ENCODE peak calls at places on chromosomes 12 and 14, in ten cellular contexts. D is aorta; B is heart right ventricle; O is CD8-positive, alpha-beta T cell; X is lung; L is stomach; N is OCI-LY7; E is transverse colon; G is uterus; A is cardiac muscle cell. R is an unnamed sample.

GRCh38 chr12:56723889-56724659 is 1.0 kb downstream of the NACA start:
- DNase-seq in B (no peak), X (peak; percentile 37), D (no peak), O (peak; percentile 8), G (peak; percentile 69), E (peak; percentile 59), L (peak; percentile 34), A (peak; percentile 86), N (peak; percentile 25), R (no peak)

GRCh38 chr12:70393787-70394519 is 27.9 kb downstream of the KCNMB4 start:
- DNase-seq in X (no peak), D (no peak), A (peak; percentile 63), E (no peak), B (no peak), O (no peak), L (no peak), N (no peak), G (no peak), R (no peak)

GRCh38 chr12:47414511-47414910 is 291.3 kb downstream of the RPAP3 start:
- DNase-seq in G (no peak), A (no peak), L (no peak), N (no peak), X (no peak), B (no peak), D (no peak), O (no peak), E (no peak), R (no peak)

GRCh38 chr12:41365653-41366131 is 177.6 kb downstream of the PDZRN4 start:
- DNase-seq in A (no peak), B (no peak), X (no peak), E (no peak), G (no peak), L (no peak), N (no peak), D (no peak), O (no peak), R (peak; percentile 84)

GRCh38 chr12:65609359-65609771 is 214.9 kb upstream of the HMGA2 start:
- DNase-seq in L (no peak), D (no peak), G (no peak), B (no peak), A (peak; percentile 59), N (no peak), X (no peak), O (no peak), E (no peak), R (no peak)

GRCh38 chr14:101202627-101203404 is 299.3 kb upstream of the RTL1 start:
- DNase-seq in N (no peak), B (no peak), O (no peak), L (peak; percentile 15), X (no peak), D (no peak), E (no peak), A (no peak), G (peak; percentile 6), R (no peak)

GRCh38 chr12:113302925-113303640 is 31.8 kb downstream of the SLC8B1 start:
- DNase-seq in L (no peak), E (no peak), O (no peak), D (no peak), A (no peak), B (no peak), X (no peak), G (no peak), N (peak; percentile 34), R (no peak)

GRCh38 chr14:100386121-100386520 is 63.0 kb downstream of the SLC25A47 start:
- DNase-seq in N (no peak), D (no peak), L (no peak), B (no peak), E (no peak), X (no peak), G (no peak), A (peak; percentile 47), O (no peak), R (no peak)

GRCh38 chr14:74913986-74914573 is 9.0 kb downstream of the RPS6KL1 start:
- DNase-seq in N (peak; percentile 59), G (peak; percentile 77), E (peak; percentile 62), X (peak; percentile 59), L (peak; percentile 65), B (peak; percentile 64), D (peak; percentile 86), O (no peak), A (peak; percentile 85), R (peak; percentile 70)

GRCh38 chr12:120141336-120141735 is 24.8 kb upstream of the RAB35 start:
- DNase-seq in O (no peak), E (no peak), D (no peak), N (no peak), B (no peak), A (no peak), L (no peak), G (no peak), X (no peak), R (no peak)

GRCh38 chr12:27982951-27983350 is 10.4 kb upstream of the PTHLH start:
- DNase-seq in G (no peak), B (no peak), D (no peak), A (no peak), N (no peak), E (no peak), O (no peak), L (no peak), X (no peak), R (no peak)

DNA sequence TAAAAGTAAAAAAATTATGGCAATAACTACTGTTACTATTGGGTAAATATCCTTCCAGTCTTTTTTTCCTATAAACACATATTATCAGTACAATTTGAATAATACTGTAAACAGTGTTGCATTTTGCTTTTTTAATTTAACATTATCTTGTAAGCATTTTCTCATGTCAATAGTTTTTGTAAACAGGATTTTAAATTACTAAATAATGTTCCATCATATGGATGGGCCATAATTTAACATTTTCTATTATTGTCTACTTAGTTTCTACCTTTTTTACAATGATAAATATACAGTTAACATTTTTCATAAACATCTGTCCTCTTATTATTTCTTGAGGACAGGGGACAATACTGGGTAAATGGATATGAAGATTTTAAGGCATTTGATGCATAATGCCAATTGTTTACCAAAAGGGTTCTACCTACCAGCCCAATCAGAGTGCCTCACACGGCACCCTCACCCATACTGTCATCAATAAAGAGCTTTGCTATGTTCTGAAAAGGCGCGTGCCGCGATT is 759 bp upstream of the ACVR1B start:
- DNase-seq in X (no peak), E (no peak), A (no peak), O (no peak), G (no peak), N (no peak), L (no peak), B (no peak), D (no peak), R (no peak)
- H3K27ac ChIP-seq in X (peak overlapping the region; percentile 9), E (peak overlapping the region; percentile 66), A (no peak overlapping the region), O (peak overlapping the region; percentile 69), G (peak overlapping the region; percentile 92), N (no peak overlapping the region), L (peak overlapping the region; percentile 78), B (no peak overlapping the region), D (no peak overlapping the region), R (peak overlapping the region; percentile 23)

GRCh38 chr12:22494319-22494718 is 50.0 kb downstream of the C2CD5 start:
- DNase-seq in O (no peak), E (no peak), G (no peak), N (no peak), A (peak; percentile 30), B (no peak), D (no peak), L (no peak), X (no peak), R (no peak)

DNA sequence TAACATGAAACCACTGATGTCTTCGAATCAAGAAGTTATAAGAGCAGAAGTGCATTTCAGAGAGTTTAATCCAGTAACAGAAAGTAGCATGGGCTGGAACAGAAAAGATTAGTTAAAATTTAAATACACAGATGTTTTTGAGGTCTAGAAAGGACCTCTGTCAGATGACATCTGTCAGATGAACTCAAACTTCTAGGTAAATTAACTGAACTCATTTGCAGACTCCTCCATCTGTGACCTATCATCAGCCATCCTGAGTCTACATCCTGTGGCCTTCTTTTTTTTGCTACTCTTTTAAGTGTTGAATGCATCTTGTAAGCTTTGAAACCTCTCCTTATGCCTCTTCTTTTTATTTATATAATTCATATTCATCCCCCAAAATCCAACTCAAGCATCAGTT is 53.3 kb downstream of the C2CD5 start:
- DNase-seq in N (peak; percentile 25), E (no peak), B (no peak), X (no peak), L (no peak), O (no peak), A (no peak), D (no peak), G (no peak), R (no peak)
- H3K36me3 ChIP-seq in N (peaks cover 48% of the 10 kb centered on the region), E (peaks cover 1% of the 10 kb centered on the region), B (peaks cover 90% of the 10 kb centered on the region), X (peaks cover 9% of the 10 kb centered on the region), L (peaks cover 53% of the 10 kb centered on the region), O (peaks cover 6% of the 10 kb centered on the region), A (peaks cover 14% of the 10 kb centered on the region), D (peaks cover 3% of the 10 kb centered on the region), G (no peaks in the 10 kb centered on the region), R (no peaks in the 10 kb centered on the region)

GRCh38 chr12:67661311-67662011 is 12.9 kb downstream of the DYRK2 start:
- DNase-seq in O (no peak), X (no peak), B (no peak), N (no peak), D (no peak), G (no peak), L (no peak), A (peak; percentile 57), E (no peak), R (no peak)
- H3K27ac ChIP-seq in O (no peak overlapping the region), X (no peak overlapping the region), B (no peak overlapping the region), N (no peak overlapping the region), D (no peak overlapping the region), G (no peak overlapping the region), L (no peak overlapping the region), A (peak overlapping the region; percentile 65), E (peak overlapping the region; percentile 29), R (no peak overlapping the region)

GRCh38 chr12:48693572-48693971 is 11.5 kb upstream of the KANSL2 start:
- DNase-seq in N (no peak), E (no peak), A (no peak), X (no peak), L (no peak), O (no peak), B (no peak), G (no peak), D (no peak), R (no peak)

GRCh38 chr12:48696626-48697025 is 14.6 kb upstream of the KANSL2 start:
- DNase-seq in B (no peak), N (no peak), L (no peak), D (no peak), A (no peak), G (no peak), E (no peak), O (no peak), X (no peak), R (no peak)

GRCh38 chr12:48691826-48692473 is 9.9 kb upstream of the KANSL2 start:
- DNase-seq in A (no peak), X (no peak), N (no peak), L (no peak), B (no peak), G (no peak), E (no peak), D (no peak), O (no peak), R (no peak)

GRCh38 chr12:48694038-48694437 is 12.0 kb upstream of the KANSL2 start:
- DNase-seq in O (no peak), B (no peak), N (no peak), G (no peak), A (no peak), D (no peak), X (no peak), L (no peak), E (no peak), R (no peak)

DNA sequence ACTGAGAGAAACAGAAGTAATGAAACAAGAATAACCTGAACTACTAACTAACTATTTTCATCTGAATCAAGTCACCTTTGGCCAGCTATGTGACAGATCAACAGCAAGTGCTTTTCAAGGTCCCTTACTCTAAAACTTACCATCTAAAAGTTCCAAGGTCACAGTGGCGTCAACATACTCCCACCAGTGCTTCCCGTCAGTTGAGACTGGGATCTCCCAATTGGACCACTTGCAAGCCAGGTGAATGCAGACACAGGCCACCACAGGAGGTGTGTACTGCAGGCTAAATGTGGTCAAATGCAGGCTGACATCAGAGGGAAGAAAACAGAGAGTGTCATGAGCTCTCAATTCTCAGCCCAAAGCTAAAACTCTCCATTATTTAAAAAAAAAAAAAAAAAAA is 13.8 kb upstream of the KANSL2 start:
- DNase-seq in X (no peak), N (no peak), O (no peak), B (no peak), A (no peak), D (no peak), G (no peak), L (no peak), E (no peak), R (no peak)
- H3K36me3 ChIP-seq in X (peaks cover 34% of the 10 kb centered on the region), N (peaks cover 96% of the 10 kb centered on the region), O (peaks cover 48% of the 10 kb centered on the region), B (peaks cover 99% of the 10 kb centered on the region), A (peaks cover 48% of the 10 kb centered on the region), D (peaks cover 15% of the 10 kb centered on the region), G (no peaks in the 10 kb centered on the region), L (peaks cover 94% of the 10 kb centered on the region), E (peaks cover 2% of the 10 kb centered on the region), R (peaks cover 81% of the 10 kb centered on the region)